ENCODE peak calls at places on chromosomes 12 and 14, in ten cellular contexts. T, K, E, F, Q, D, J, I, L and N are unnamed samples.

GRCh38 chr12:57139796-57140649 is 7.4 kb downstream of the LRP1-AS start:
- DNase-seq in T (no peak), K (no peak), E (no peak), F (no peak), Q (no peak), D (no peak), J (no peak), I (no peak), L (no peak), N (no peak)

GRCh38 chr14:101496779-101497420 is 64.4 kb upstream of the DIO3 start:
- DNase-seq in T (no peak), K (peak), E (no peak), F (no peak), Q (no peak), D (no peak), J (no peak), I (no peak), L (no peak), N (peak)

GRCh38 chr14:32560213-32560857 is 231.2 kb downstream of the AKAP6 start:
- DNase-seq in T (no peak), K (peak), E (peak), F (no peak), Q (peak), D (peak), J (peak), I (peak), L (peak), N (peak)

GRCh38 chr12:121860257-121860656 is 1.6 kb upstream of the HPD start:
- DNase-seq in T (no peak), K (no peak), E (no peak), F (no peak), Q (no peak), D (no peak), J (no peak), I (peak), L (no peak), N (no peak)

GRCh38 chr14:81302613-81303012 is 81.9 kb upstream of the GTF2A1 start:
- DNase-seq in T (no peak), K (no peak), E (no peak), F (no peak), Q (no peak), D (no peak), J (no peak), I (peak), L (no peak), N (no peak)

GRCh38 chr14:99393059-99393655 is 87.5 kb downstream of the SETD3 start:
- DNase-seq in T (no peak), K (peak), E (peak), F (no peak), Q (peak), D (no peak), J (peak), I (peak), L (no peak), N (peak)

GRCh38 chr12:77725611-77726010 is 105.1 kb upstream of the NAV3 start:
- DNase-seq in T (no peak), K (no peak), E (no peak), F (no peak), Q (no peak), D (no peak), J (no peak), I (no peak), L (no peak), N (no peak)

GRCh38 chr12:96248532-96248931 is 54.4 kb downstream of the ELK3 start:
- DNase-seq in T (no peak), K (no peak), E (no peak), F (peak), Q (no peak), D (no peak), J (no peak), I (no peak), L (no peak), N (no peak)

GRCh38 chr12:45599196-45599595 is 130.3 kb upstream of the ARID2 start:
- DNase-seq in T (no peak), K (no peak), E (no peak), F (no peak), Q (no peak), D (no peak), J (no peak), I (no peak), L (no peak), N (no peak)

GRCh38 chr14:29144598-29144997 is 378.0 kb downstream of the FOXG1 start:
- DNase-seq in T (no peak), K (no peak), E (no peak), F (no peak), Q (no peak), D (no peak), J (no peak), I (no peak), L (no peak), N (no peak)

GRCh38 chr14:89618821-89619551 is 202.0 kb upstream of the FOXN3 start:
- DNase-seq in T (no peak), K (peak), E (no peak), F (no peak), Q (peak), D (peak), J (peak), I (peak), L (peak), N (peak)

GRCh38 chr12:76031081-76031413 is 529 bp downstream of the PHLDA1 start:
- DNase-seq in T (no peak), K (no peak), E (no peak), F (no peak), Q (peak), D (no peak), J (no peak), I (no peak), L (no peak), N (no peak)
- TF ChIP-seq POLR2AphosphoS5 in T (no peak), K (no peak), E (no peak), F (no peak), Q (no peak), D (no peak), J (no peak), I (no peak), L (no peak), N (no peak)

GRCh38 chr12:91778091-91778819 is 367.4 kb downstream of the BTG1 start:
- DNase-seq in T (no peak), K (no peak), E (no peak), F (no peak), Q (no peak), D (no peak), J (no peak), I (no peak), L (no peak), N (no peak)

GRCh38 chr12:91774471-91774921 is 371.1 kb downstream of the BTG1 start:
- DNase-seq in T (no peak), K (no peak), E (no peak), F (no peak), Q (no peak), D (no peak), J (no peak), I (no peak), L (no peak), N (no peak)

GRCh38 chr12:91777268-91777997 is 368.2 kb downstream of the BTG1 start:
- DNase-seq in T (no peak), K (no peak), E (no peak), F (no peak), Q (no peak), D (no peak), J (no peak), I (peak), L (no peak), N (no peak)

GRCh38 chr12:91781114-91781513 is 364.5 kb downstream of the BTG1 start:
- DNase-seq in T (no peak), K (no peak), E (no peak), F (no peak), Q (no peak), D (no peak), J (no peak), I (no peak), L (no peak), N (no peak)

GRCh38 chr12:91778938-91779400 is 366.7 kb downstream of the BTG1 start:
- DNase-seq in T (no peak), K (peak), E (peak), F (no peak), Q (peak), D (peak), J (no peak), I (peak), L (peak), N (peak)
- TF ChIP-seq POLR2AphosphoS5 in T (no peak), K (peak), E (no peak), F (peak), Q (no peak), D (no peak), J (no peak), I (no peak), L (no peak), N (peak)

GRCh38 chr14:94129758-94130414 is 482 bp upstream of the IFI27L2 start:
- DNase-seq in T (no peak), K (no peak), E (no peak), F (peak), Q (peak), D (no peak), J (peak), I (no peak), L (no peak), N (no peak)
- TF ChIP-seq POLR2AphosphoS5 in T (no peak), K (no peak), E (no peak), F (peak), Q (no peak), D (no peak), J (no peak), I (no peak), L (no peak), N (no peak)

GRCh38 chr14:35531960-35532747 is 1.8 kb upstream of the INSM2 start:
- DNase-seq in T (no peak), K (no peak), E (no peak), F (no peak), Q (no peak), D (no peak), J (no peak), I (no peak), L (no peak), N (no peak)
- TF ChIP-seq POLR2AphosphoS5 in T (no peak), K (no peak), E (no peak), F (no peak), Q (no peak), D (no peak), J (no peak), I (no peak), L (no peak), N (no peak)

GRCh38 chr12:123390415-123391093 is 6.6 kb downstream of the KMT5A start:
- DNase-seq in T (no peak), K (no peak), E (no peak), F (no peak), Q (no peak), D (peak), J (no peak), I (no peak), L (no peak), N (no peak)
- TF ChIP-seq POLR2AphosphoS5 in T (no peak), K (no peak), E (no peak), F (no peak), Q (no peak), D (no peak), J (no peak), I (no peak), L (no peak), N (no peak)

GRCh38 chr12:53094394-53094787 is 3.1 kb upstream of the IGFBP6 start:
- DNase-seq in T (no peak), K (peak), E (no peak), F (no peak), Q (no peak), D (no peak), J (no peak), I (no peak), L (no peak), N (no peak)

GRCh38 chr12:53097207-53097563 is 282 bp upstream of the IGFBP6 start:
- DNase-seq in T (no peak), K (no peak), E (no peak), F (no peak), Q (no peak), D (no peak), J (no peak), I (no peak), L (no peak), N (no peak)

GRCh38 chr12:53097564-53098353 is at the start of gene IGFBP6:
- DNase-seq in T (no peak), K (peak), E (no peak), F (no peak), Q (peak), D (no peak), J (peak), I (no peak), L (no peak), N (peak)

GRCh38 chr12:53096761-53097160 is 706 bp upstream of the IGFBP6 start:
- DNase-seq in T (no peak), K (peak), E (no peak), F (no peak), Q (no peak), D (no peak), J (peak), I (no peak), L (no peak), N (no peak)

DNA sequence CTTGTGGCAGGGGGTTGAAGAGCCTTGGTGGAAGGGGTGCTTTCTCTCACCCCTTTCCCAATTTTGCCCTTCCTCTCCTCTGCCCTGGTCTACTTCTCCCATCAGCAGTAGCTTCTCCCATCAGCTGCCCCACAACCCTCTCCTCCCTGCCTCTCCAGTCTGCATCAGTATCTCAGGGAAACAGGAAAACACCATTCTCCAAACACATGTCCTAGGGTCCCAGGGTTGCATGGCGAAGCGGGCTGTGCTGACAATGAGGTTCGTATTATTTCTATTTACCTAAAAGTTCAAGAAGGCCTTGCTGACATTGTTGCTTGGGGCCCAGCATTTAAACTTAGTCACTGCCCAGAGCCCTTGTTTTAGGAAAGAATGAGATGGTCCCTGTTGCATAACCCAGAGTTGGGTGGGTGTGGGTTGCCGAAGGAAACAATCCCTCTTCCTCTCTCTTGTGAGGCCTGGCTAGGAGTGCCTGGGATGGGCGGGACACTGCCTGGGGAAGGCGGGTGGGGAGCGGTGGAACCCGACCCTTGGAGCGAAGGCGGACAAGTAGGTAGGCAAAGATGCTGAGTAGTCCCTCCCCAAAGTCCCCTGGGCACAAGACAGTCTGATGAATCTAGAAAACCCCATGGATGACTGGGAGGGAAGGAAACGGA is 1.3 kb upstream of the IGFBP6 start:
- DNase-seq in T (no peak), K (peak), E (no peak), F (no peak), Q (no peak), D (no peak), J (peak), I (no peak), L (no peak), N (peak)
- TF ChIP-seq POLR2AphosphoS5 in T (peak), K (peak), E (no peak), F (peak), Q (no peak), D (peak), J (no peak), I (no peak), L (no peak), N (no peak)

DNA sequence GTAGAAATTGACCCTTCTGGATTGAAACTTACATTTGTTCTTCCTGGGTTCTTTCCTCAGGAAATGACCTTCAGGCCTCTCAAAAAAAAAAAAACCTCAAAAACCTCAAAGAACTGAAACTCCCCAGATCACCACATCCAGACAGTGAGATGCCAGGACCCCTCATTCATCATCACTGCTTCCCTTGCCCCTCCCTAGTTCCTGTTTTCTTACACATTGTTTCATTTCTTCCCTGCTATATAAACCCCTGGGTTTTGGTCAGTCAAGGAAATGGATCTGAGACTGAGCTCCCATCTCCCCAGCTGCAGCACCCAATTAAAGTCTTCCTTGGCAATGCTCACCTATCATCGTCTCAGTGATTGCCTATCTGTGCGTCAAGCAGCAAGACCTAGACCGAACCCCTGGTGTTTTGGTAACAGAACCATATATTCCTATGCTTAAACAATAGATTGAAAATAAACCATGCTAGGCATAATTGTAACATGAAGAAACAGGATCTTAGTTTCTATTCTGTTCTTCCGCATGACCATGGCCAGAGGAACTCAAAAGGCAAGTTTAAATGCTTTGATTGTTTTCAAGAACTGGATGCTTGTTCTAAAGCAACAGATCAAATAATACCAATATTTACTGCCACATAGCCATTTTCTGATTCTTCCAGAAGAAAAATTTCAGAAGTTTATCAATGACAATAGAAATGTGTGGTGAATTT is 108.0 kb upstream of the MAX start:
- DNase-seq in T (no peak), K (no peak), E (no peak), F (no peak), Q (no peak), D (no peak), J (no peak), I (no peak), L (no peak), N (no peak)
- TF ChIP-seq POLR2AphosphoS5 in T (no peak), K (no peak), E (no peak), F (no peak), Q (no peak), D (no peak), J (no peak), I (no peak), L (peak), N (no peak)

GRCh38 chr14:24458736-24459135 is 16.2 kb upstream of the SDR39U1 start:
- DNase-seq in T (no peak), K (no peak), E (no peak), F (no peak), Q (no peak), D (no peak), J (no peak), I (no peak), L (no peak), N (no peak)
- TF ChIP-seq POLR2AphosphoS5 in T (no peak), K (no peak), E (no peak), F (no peak), Q (no peak), D (no peak), J (no peak), I (no peak), L (no peak), N (no peak)